ENCODE peak calls at places on chromosomes 2 and 18, in seven cellular contexts. V is HepG2, E is GM12878, G is H1, D is K562, P is SK-N-SH, S is GM12891. F is an unnamed sample.

GRCh38 chr2:234468503-234468902 is 28.4 kb downstream of the ARL4C start:
- DNase-seq in V (no peak), E (no peak), G (no peak), D (no peak), P (peak), S (no peak), F (no peak)

GRCh38 chr2:240236217-240237111 is 96.0 kb upstream of the OTOS start:
- DNase-seq in V (no peak), E (no peak), G (peak), D (no peak), P (peak), S (no peak), F (no peak)

GRCh38 chr2:54479422-54479821 is 23.3 kb downstream of the SPTBN1 start:
- DNase-seq in V (no peak), E (no peak), G (no peak), D (no peak), P (no peak), S (no peak), F (no peak)

GRCh38 chr2:177817300-177817699 is 255.3 kb downstream of the PDE11A start:
- DNase-seq in V (no peak), E (no peak), G (no peak), D (no peak), P (no peak), S (no peak), F (no peak)

GRCh38 chr2:74908763-74909444 is 49.5 kb upstream of the POLE4 start:
- DNase-seq in V (peak), E (no peak), G (peak), D (no peak), P (peak), S (no peak), F (no peak)

GRCh38 chr2:36362291-36362690 is 6.7 kb downstream of the CRIM1 start:
- DNase-seq in V (no peak), E (no peak), G (no peak), D (no peak), P (no peak), S (no peak), F (no peak)

GRCh38 chr2:225429718-225430117 is 30.2 kb downstream of the NYAP2 start:
- DNase-seq in V (no peak), E (no peak), G (no peak), D (no peak), P (peak), S (no peak), F (no peak)

GRCh38 chr2:240986787-240987411 is 11.5 kb upstream of the SNED1 start:
- DNase-seq in V (no peak), E (no peak), G (peak), D (no peak), P (peak), S (no peak), F (no peak)

GRCh38 chr2:9207641-9208301 is 1.2 kb downstream of the ASAP2 start:
- DNase-seq in V (no peak), E (no peak), G (peak), D (peak), P (peak), S (peak), F (peak)

GRCh38 chr2:974054-974453 is 23.4 kb downstream of the SNTG2 start:
- DNase-seq in V (no peak), E (no peak), G (no peak), D (no peak), P (no peak), S (no peak), F (no peak)

GRCh38 chr2:132438650-132439030 is 22.0 kb downstream of the GPR39 start:
- DNase-seq in V (no peak), E (no peak), G (no peak), D (no peak), P (no peak), S (no peak), F (no peak)

GRCh38 chr2:8120979-8121825 is 560.7 kb upstream of the ID2 start:
- DNase-seq in V (peak), E (no peak), G (no peak), D (no peak), P (no peak), S (no peak), F (no peak)

GRCh38 chr18:34223164-34223892 is 1.4 kb downstream of the NOL4 start:
- DNase-seq in V (no peak), E (no peak), G (peak), D (no peak), P (peak), S (no peak), F (no peak)

GRCh38 chr2:168465594-168465993 is 9.5 kb downstream of the CERS6 start:
- DNase-seq in V (no peak), E (no peak), G (no peak), D (no peak), P (no peak), S (no peak), F (no peak)

GRCh38 chr2:65416945-65417344 is 15.5 kb downstream of the SPRED2 start:
- DNase-seq in V (no peak), E (no peak), G (no peak), D (no peak), P (no peak), S (no peak), F (no peak)

GRCh38 chr18:11114653-11115052 is 34.7 kb downstream of the PIEZO2 start:
- DNase-seq in V (peak), E (no peak), G (no peak), D (no peak), P (no peak), S (no peak), F (no peak)

GRCh38 chr2:218876562-218877219 is 4.0 kb upstream of the WNT10A start:
- DNase-seq in V (peak), E (peak), G (peak), D (peak), P (peak), S (no peak), F (no peak)

GRCh38 chr2:55810621-55811020 is 113.0 kb downstream of the EFEMP1 start:
- DNase-seq in V (no peak), E (no peak), G (no peak), D (no peak), P (no peak), S (no peak), F (no peak)

GRCh38 chr2:111145951-111146350 is 25.2 kb downstream of the BCL2L11 start:
- DNase-seq in V (no peak), E (no peak), G (no peak), D (no peak), P (no peak), S (no peak), F (no peak)

GRCh38 chr2:4499316-4499715 is 795.9 kb downstream of the DCDC2C start:
- DNase-seq in V (no peak), E (no peak), G (no peak), D (no peak), P (no peak), S (no peak), F (no peak)

GRCh38 chr18:79797518-79798345 is at the start of gene KCNG2:
- DNase-seq in V (no peak), E (no peak), G (peak), D (no peak), P (peak), S (peak), F (peak)

GRCh38 chr2:45728458-45728942 is 77.0 kb downstream of the PRKCE start:
- DNase-seq in V (no peak), E (peak), G (no peak), D (no peak), P (no peak), S (peak), F (peak)

GRCh38 chr18:58545338-58546096 is 83.4 kb downstream of the ALPK2 start:
- DNase-seq in V (no peak), E (no peak), G (no peak), D (no peak), P (no peak), S (no peak), F (no peak)

GRCh38 chr2:112137516-112138142 is 556 bp upstream of the FBLN7 start:
- DNase-seq in V (peak), E (no peak), G (no peak), D (no peak), P (no peak), S (no peak), F (no peak)

GRCh38 chr2:98866033-98866432 is 70.0 kb downstream of the CRACDL start:
- DNase-seq in V (no peak), E (no peak), G (no peak), D (no peak), P (no peak), S (no peak), F (no peak)

GRCh38 chr2:82650038-82650437 is 1809.0 kb downstream of the SUCLG1 start:
- DNase-seq in V (no peak), E (no peak), G (no peak), D (no peak), P (no peak), S (no peak), F (no peak)

GRCh38 chr18:40866013-40866644 is 1088.9 kb upstream of the PIK3C3 start:
- DNase-seq in V (no peak), E (no peak), G (no peak), D (no peak), P (no peak), S (no peak), F (no peak)

GRCh38 chr2:173354073-173354600 is 535 bp upstream of the CDCA7 start:
- DNase-seq in V (peak), E (no peak), G (no peak), D (peak), P (peak), S (peak), F (peak)
- TF ChIP-seq TAF1 in V (no peak), E (no peak), G (peak), D (no peak), P (no peak), S (no peak), F (no peak)

DNA sequence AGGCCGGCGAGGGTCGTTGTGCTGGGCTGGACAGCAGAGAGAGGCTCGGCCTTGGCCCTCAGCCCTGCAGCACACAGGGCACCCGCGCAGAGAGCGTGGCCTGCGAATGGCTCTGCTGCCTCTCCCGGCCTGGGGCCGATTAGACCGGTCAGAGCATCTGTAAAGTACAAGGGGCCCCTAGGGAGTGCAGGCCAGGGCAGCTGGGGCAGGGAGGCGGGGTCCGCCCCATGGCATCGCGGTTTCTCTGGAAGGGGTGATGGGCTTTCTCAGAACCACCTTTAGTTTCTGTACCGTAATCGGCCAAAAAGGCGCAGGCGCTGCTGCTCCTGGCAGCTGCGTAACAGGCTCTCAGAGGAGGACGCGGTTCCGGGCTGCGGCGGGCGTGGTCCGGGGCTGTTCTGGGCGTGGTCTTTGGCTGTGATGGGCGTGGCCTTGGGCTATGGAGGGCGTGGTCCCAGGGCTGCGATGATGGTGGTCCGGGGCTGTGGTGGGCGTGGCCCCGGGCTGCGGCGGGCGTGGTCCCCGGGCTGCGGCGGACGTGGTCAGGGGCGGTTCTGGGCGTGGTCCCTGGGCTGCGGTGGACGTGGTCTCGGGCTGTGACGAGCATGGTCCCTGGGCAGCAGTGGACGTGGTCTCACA is 1.5 kb upstream of the GPR148 start:
- DNase-seq in V (no peak), E (peak), G (peak), D (peak), P (peak), S (peak), F (peak)
- TF ChIP-seq POLR2AphosphoS5 in V (no peak), E (peak), G (peak), D (no peak), P (peak), S (no peak), F (no peak)

DNA sequence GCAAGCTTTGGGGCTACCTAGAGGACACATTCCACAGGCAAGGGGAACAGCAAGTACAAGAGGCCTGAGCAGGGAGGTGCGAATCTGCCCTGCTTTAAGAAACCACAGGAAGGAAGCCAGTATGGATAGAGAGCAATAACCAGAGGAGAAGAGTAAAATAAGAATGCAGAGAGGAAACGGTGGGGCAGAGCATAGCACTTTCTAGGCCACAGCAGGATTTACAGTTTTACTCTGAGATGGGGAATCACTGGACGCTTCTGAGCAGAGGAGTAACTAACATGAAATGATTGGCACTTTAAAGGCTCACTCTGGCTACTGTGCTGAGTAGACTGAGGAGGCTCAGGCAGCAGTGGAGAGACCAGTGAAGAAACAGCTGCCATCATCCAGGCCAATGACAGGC is 23.8 kb downstream of the AAK1 start:
- DNase-seq in V (no peak), E (no peak), G (no peak), D (no peak), P (no peak), S (no peak), F (no peak)
- TF ChIP-seq TAF1 in V (no peak), E (no peak), G (no peak), D (no peak), P (no peak), S (no peak), F (no peak)

GRCh38 chr18:21281611-21282010 is 39.6 kb downstream of the GREB1L start:
- DNase-seq in V (no peak), E (no peak), G (no peak), D (no peak), P (no peak), S (no peak), F (no peak)

GRCh38 chr18:21289843-21290242 is 47.8 kb downstream of the GREB1L start:
- DNase-seq in V (no peak), E (no peak), G (no peak), D (no peak), P (no peak), S (no peak), F (no peak)

DNA sequence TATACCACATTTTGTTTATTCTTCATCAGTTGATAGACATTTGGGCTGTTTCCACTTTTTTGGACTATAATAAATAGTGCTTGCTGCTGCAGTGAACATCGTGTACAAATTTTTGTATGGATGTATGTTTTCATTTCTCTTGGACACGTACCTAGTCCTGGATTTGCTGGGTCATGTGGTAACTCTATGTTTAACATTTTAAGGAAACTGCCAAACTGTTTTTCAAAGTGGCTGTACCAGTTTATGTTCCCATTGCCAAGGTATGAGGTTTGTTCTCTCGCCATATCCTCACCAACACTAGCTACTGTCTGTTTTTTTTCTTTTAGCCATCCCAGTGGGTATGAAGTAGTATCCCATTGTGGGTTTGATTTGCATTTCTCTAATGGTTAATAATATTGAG is 42.5 kb downstream of the GREB1L start:
- DNase-seq in V (no peak), E (no peak), G (no peak), D (no peak), P (no peak), S (no peak), F (no peak)
- TF ChIP-seq POLR2AphosphoS5 in V (no peak), E (no peak), G (no peak), D (no peak), P (no peak), S (no peak), F (no peak)

F was measured in GM12892.